ENCODE peak calls at places on chromosomes 6 and 20, in four cellular contexts. S, A, C and P are unnamed samples.

GRCh38 chr6:165834613-165835259 is 171.7 kb upstream of the PDE10A start:
- DNase-seq in S (no peak), A (peak), C (peak), P (no peak)

GRCh38 chr6:138945354-138945753 is 42.7 kb downstream of the REPS1 start:
- DNase-seq in S (no peak), A (no peak), C (no peak), P (no peak)

GRCh38 chr6:136365781-136366354 is 76.2 kb upstream of the BCLAF1 start:
- DNase-seq in S (no peak), A (peak), C (no peak), P (no peak)

GRCh38 chr6:39453956-39454524 is 131.5 kb upstream of the KCNK16 start:
- DNase-seq in S (no peak), A (no peak), C (no peak), P (no peak)

GRCh38 chr6:82365011-82365751 is 1.6 kb downstream of the TPBG start:
- DNase-seq in S (no peak), A (peak), C (peak), P (peak)

GRCh38 chr6:56660374-56660730 is 17.7 kb upstream of the DST start:
- DNase-seq in S (no peak), A (no peak), C (no peak), P (no peak)

GRCh38 chr20:3464166-3464565 is 6.7 kb upstream of the ATRN start:
- DNase-seq in S (no peak), A (no peak), C (no peak), P (no peak)

GRCh38 chr6:113347420-113347819 is 509.7 kb upstream of the MARCKS start:
- DNase-seq in S (no peak), A (no peak), C (no peak), P (no peak)

GRCh38 chr6:12605888-12606345 is 110.7 kb upstream of the PHACTR1 start:
- DNase-seq in S (no peak), A (peak), C (peak), P (no peak)

GRCh38 chr6:96787846-96788580 is 49.3 kb downstream of the GPR63 start:
- DNase-seq in S (no peak), A (no peak), C (no peak), P (no peak)

GRCh38 chr6:18260448-18261106 is 3.8 kb downstream of the DEK start:
- DNase-seq in S (no peak), A (no peak), C (no peak), P (no peak)

GRCh38 chr6:18262812-18263560 is 1.3 kb downstream of the DEK start:
- DNase-seq in S (no peak), A (no peak), C (no peak), P (no peak)

GRCh38 chr6:18263561-18264337 is 581 bp downstream of the DEK start:
- DNase-seq in S (no peak), A (peak), C (peak), P (peak)

GRCh38 chr6:18261877-18262276 is 2.5 kb downstream of the DEK start:
- DNase-seq in S (no peak), A (no peak), C (no peak), P (no peak)

GRCh38 chr6:18259675-18260447 is 4.5 kb downstream of the DEK start:
- DNase-seq in S (no peak), A (no peak), C (no peak), P (no peak)
- TF ChIP-seq POLR2A in S (no peak), A (no peak), C (no peak), P (no peak)

GRCh38 chr6:150306290-150306689 is 62.5 kb upstream of the IYD start:
- DNase-seq in S (no peak), A (no peak), C (no peak), P (no peak)

GRCh38 chr6:150304421-150304820 is 64.4 kb upstream of the IYD start:
- DNase-seq in S (no peak), A (no peak), C (no peak), P (no peak)

GRCh38 chr6:150310539-150310938 is 58.3 kb upstream of the IYD start:
- DNase-seq in S (no peak), A (no peak), C (no peak), P (no peak)

GRCh38 chr6:150308812-150309475 is 59.9 kb upstream of the IYD start:
- DNase-seq in S (no peak), A (no peak), C (no peak), P (no peak)

DNA sequence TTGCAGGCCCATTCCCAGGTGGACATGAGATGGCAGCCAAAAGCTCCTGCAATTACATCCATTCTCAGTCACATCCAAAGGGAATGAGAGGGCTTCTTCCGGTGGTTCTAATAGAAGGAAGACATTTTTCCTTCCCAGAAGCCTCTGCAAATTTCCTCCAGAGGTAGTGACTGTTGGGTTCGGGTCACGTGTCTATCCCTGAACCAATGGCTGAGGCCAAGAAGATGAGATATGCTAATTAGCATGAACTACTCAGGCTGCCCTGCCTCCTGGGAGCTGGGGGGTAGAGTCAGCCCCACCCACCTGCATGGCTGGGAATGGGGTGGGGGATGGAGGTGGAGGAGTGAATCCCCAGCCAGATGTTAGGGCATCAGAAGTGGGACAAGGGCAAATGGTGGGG is 61.3 kb upstream of the IYD start:
- DNase-seq in S (no peak), A (no peak), C (no peak), P (no peak)
- TF ChIP-seq POLR2A in S (no peak), A (no peak), C (no peak), P (no peak)

GRCh38 chr6:86712039-86712438 is 225.3 kb upstream of the HTR1E start:
- DNase-seq in S (no peak), A (no peak), C (no peak), P (no peak)

GRCh38 chr6:86706449-86706848 is 230.9 kb upstream of the HTR1E start:
- DNase-seq in S (no peak), A (no peak), C (no peak), P (no peak)

GRCh38 chr6:86707545-86708120 is 229.7 kb upstream of the HTR1E start:
- DNase-seq in S (no peak), A (no peak), C (no peak), P (no peak)
- TF ChIP-seq POLR2A in S (no peak), A (no peak), C (no peak), P (no peak)

DNA sequence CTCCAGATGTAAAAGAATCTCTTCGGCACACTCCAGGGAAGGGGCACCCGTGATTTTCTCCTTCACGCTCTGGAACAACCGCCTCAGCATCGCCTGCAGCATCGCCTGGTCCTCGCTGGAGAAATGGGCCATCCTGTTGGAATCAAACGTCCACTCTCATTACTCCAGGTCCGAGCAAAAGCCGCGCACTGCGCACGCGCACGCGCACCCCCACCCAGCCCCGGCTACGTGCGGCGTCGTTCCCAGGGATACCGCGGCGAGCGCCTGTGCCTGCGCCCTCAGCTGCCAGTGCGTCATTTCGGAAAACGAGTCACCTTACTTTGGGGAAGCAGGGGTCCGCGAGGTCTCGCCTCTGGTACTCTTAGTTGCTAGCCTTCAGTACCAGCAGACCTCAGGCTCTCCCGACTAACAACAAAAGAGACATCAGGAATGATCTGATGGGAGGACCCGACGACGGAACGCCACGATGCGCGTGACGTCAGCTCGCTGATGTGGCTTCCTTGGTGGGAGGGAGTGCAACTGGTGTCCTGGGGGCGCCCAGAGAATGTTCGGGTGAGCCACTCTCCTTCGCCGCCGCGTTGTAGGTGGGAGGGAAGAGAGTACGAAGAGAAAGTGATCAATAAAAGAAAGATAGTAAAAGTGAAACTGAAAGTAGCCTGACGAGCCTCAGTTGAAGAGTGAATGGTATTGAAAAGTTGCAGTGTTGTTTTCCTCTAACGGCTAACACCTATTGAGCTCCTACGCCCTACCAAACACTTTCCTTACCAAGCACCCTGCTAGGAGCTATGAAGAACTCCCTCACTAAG is at the start of gene TBC1D32:
- DNase-seq in S (peak), A (peak), C (peak), P (peak)
- TF ChIP-seq POLR2A in S (peak), A (no peak), C (peak), P (peak)